ENCODE peak calls at places on chromosomes 1 and 21, in seven cellular contexts. H is brain microvascular endothelial cell, G is Caco-2, C is K562, R is cardiac fibroblast, K is hepatocyte, Y is gastrocnemius medialis. L is an unnamed sample.

GRCh38 chr21:44596068-44596725 is 3.9 kb upstream of the KRTAP10-6 start:
- DNase-seq in G (no peak), C (no peak), R (peak), H (no peak), K (no peak), Y (no peak), L (no peak)

GRCh38 chr1:207952617-207953542 is 42.0 kb upstream of the CD34 start:
- DNase-seq in C (no peak), G (no peak), K (no peak), Y (no peak), H (no peak), R (no peak), L (no peak)

GRCh38 chr1:173042806-173043205 is 7.9 kb downstream of the TNFSF18 start:
- DNase-seq in R (peak), K (no peak), G (no peak), Y (no peak), H (no peak), C (no peak), L (no peak)

GRCh38 chr21:29164330-29164942 is 34.0 kb downstream of the MAP3K7CL start:
- DNase-seq in C (peak), R (peak), G (no peak), Y (no peak), K (peak), H (peak), L (no peak)

GRCh38 chr1:209490013-209490412 is 93.5 kb upstream of the CAMK1G start:
- DNase-seq in C (no peak), G (no peak), K (peak), Y (no peak), H (no peak), R (peak), L (no peak)

GRCh38 chr1:199688774-199689173 is 338.7 kb upstream of the NR5A2 start:
- DNase-seq in G (no peak), H (no peak), K (no peak), Y (no peak), R (no peak), C (no peak), L (no peak)

GRCh38 chr1:195748969-195749368 is 859.3 kb downstream of the KCNT2 start:
- DNase-seq in Y (no peak), K (no peak), H (no peak), R (no peak), G (no peak), C (no peak), L (no peak)

GRCh38 chr1:230979952-230980351 is 1.1 kb downstream of the ARV1 start:
- DNase-seq in G (no peak), Y (no peak), K (no peak), R (no peak), H (no peak), C (no peak), L (no peak)

GRCh38 chr21:38567577-38568360 is 69.5 kb upstream of the ERG start:
- DNase-seq in C (no peak), K (peak), H (peak), Y (no peak), R (peak), G (no peak), L (no peak)

GRCh38 chr21:36141513-36141925 is 6.6 kb downstream of the CBR3 start:
- DNase-seq in G (peak), H (peak), C (peak), R (peak), Y (peak), K (peak), L (no peak)

GRCh38 chr21:41877901-41878830 is 978 bp downstream of the PRDM15 start:
- DNase-seq in R (peak), K (peak), G (peak), H (peak), C (peak), Y (peak), L (no peak)

GRCh38 chr1:14259191-14259757 is 339.2 kb upstream of the KAZN start:
- DNase-seq in C (no peak), R (no peak), H (no peak), K (no peak), G (no peak), Y (peak), L (no peak)

GRCh38 chr1:245874942-245875580 is 632.0 kb downstream of the SMYD3 start:
- DNase-seq in G (no peak), R (peak), C (peak), Y (no peak), K (peak), H (peak), L (peak)

GRCh38 chr1:230425252-230426061 is 675 bp downstream of the PGBD5 start:
- DNase-seq in Y (no peak), C (no peak), H (no peak), R (no peak), G (no peak), K (peak), L (no peak)

GRCh38 chr1:232244426-232244825 is 385.5 kb downstream of the SIPA1L2 start:
- DNase-seq in K (no peak), G (no peak), R (no peak), C (no peak), Y (no peak), H (no peak), L (no peak)

GRCh38 chr1:108692724-108693655 is 880 bp downstream of the PRPF38B start:
- DNase-seq in C (peak), Y (peak), H (peak), K (peak), G (peak), R (peak), L (no peak)

GRCh38 chr1:19047373-19047772 is 90.9 kb upstream of the IFFO2 start:
- DNase-seq in G (peak), H (no peak), K (no peak), R (no peak), C (no peak), Y (no peak), L (no peak)

GRCh38 chr1:63943393-63943792 is 169.6 kb downstream of the ROR1 start:
- DNase-seq in R (no peak), K (no peak), G (no peak), H (no peak), Y (no peak), C (no peak), L (no peak)

GRCh38 chr1:98496246-98496995 is 165.1 kb upstream of the SNX7 start:
- DNase-seq in K (no peak), R (peak), H (no peak), Y (no peak), C (no peak), G (no peak), L (no peak)

GRCh38 chr1:167121375-167122120 is 27.7 kb downstream of the STYXL2 start:
- DNase-seq in R (no peak), C (no peak), K (peak), G (no peak), Y (no peak), H (no peak), L (no peak)

GRCh38 chr21:33058468-33059318 is 11.2 kb upstream of the OLIG1 start:
- DNase-seq in Y (peak), H (no peak), G (no peak), K (no peak), C (no peak), R (no peak), L (no peak)

GRCh38 chr1:19068639-19069276 is 112.3 kb upstream of the IFFO2 start:
- DNase-seq in Y (no peak), H (no peak), R (no peak), K (no peak), G (no peak), C (peak), L (no peak)

GRCh38 chr1:60746278-60746761 is 336.0 kb upstream of the NFIA start:
- DNase-seq in H (no peak), R (no peak), C (no peak), G (no peak), Y (no peak), K (no peak), L (no peak)

GRCh38 chr1:8009043-8010002 is 16.8 kb downstream of the ERRFI1 start:
- DNase-seq in H (no peak), K (no peak), G (no peak), R (peak), C (no peak), Y (no peak), L (no peak)

GRCh38 chr1:16046865-16047264 is 3.3 kb downstream of the CLCNKB start:
- DNase-seq in H (no peak), C (no peak), R (peak), Y (no peak), K (peak), G (no peak), L (no peak)

GRCh38 chr21:21612446-21612845 is 614.2 kb downstream of the NCAM2 start:
- DNase-seq in K (no peak), Y (no peak), C (no peak), H (peak), G (no peak), R (peak), L (peak)

GRCh38 chr1:169487153-169487552 is 1.4 kb upstream of the SLC19A2 start:
- DNase-seq in G (no peak), C (no peak), K (no peak), Y (no peak), R (no peak), H (no peak), L (no peak)

GRCh38 chr1:169486281-169486904 is 649 bp upstream of the SLC19A2 start:
- DNase-seq in C (peak), H (peak), R (peak), K (peak), G (no peak), Y (no peak), L (no peak)

GRCh38 chr1:169484683-169485426 is 889 bp downstream of the SLC19A2 start:
- DNase-seq in H (peak), Y (peak), C (peak), R (peak), K (peak), G (peak), L (no peak)

GRCh38 chr1:169484107-169484506 is 1.6 kb downstream of the SLC19A2 start:
- DNase-seq in G (no peak), R (no peak), Y (no peak), K (no peak), H (no peak), C (peak), L (no peak)

DNA sequence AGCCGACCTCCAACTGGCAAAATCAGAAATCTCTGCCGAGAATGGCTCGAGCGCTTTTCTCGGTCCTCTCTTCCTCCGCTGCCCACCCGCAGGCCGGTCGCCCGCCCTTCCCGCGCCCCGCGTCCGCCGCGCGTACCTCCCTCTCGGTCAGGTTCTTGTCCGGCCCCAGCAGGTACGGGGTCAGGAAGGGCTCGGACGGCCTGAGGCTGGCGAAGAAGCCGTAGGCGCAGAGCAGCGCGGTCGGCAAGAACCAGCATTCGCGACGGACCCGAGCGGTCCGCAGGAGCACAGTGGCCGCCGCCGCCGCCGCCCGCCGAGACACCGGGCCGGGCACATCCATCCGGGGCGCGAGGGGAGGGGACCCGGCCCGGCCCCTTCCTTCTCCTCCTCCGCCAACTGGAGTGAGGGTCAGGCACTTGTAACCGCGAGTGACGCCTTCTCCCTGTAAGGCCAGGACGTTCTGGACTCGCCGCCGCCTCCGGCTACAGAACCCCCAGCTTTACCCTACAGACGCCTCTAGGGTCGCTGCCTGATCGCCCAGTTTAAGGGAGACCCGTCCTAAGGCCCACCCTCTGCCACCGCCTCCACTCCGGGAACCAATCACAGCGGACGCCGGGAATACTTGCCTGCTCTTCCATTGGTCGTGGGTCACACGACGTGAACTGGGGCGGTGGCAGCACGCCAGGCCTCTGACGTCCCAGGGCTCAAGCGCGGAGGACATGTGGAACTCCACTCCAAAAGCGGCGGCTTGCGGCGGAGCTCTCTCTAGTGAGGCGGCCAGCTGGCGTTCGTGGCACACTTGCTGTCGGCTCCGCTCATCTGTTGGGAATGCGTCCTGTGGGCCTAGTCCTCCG is at the start of gene SLC19A2:
- DNase-seq in G (peak), C (peak), H (peak), Y (peak), K (peak), R (peak), L (peak)
- TF ChIP-seq CTCF in G (peak), C (peak), H (peak), Y (no peak), K (peak), R (peak), L (peak)

GRCh38 chr1:29689372-29690030 is 453.2 kb downstream of the PTPRU start:
- DNase-seq in G (no peak), H (no peak), K (no peak), R (no peak), Y (no peak), C (no peak), L (no peak)
- TF ChIP-seq CTCF in G (no peak), H (peak), K (no peak), R (no peak), Y (no peak), C (no peak), L (no peak)

GRCh38 chr1:84442256-84442655 is 36.8 kb upstream of the RPF1 start:
- DNase-seq in H (peak), Y (no peak), K (peak), R (peak), G (no peak), C (peak), L (peak)
- TF ChIP-seq CTCF in H (peak), Y (peak), K (peak), R (peak), G (peak), C (peak), L (peak)

DNA sequence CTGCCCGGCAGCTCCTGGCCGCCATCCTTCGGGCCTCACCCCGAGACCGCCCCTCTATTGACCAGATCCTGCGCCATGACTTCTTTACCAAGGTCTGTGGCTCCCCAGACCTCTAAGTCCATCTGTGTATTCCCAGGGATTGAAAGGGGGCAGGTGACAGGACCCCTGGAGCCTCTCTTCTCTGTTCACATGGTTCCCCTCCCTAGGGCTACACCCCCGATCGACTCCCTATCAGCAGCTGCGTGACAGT is 2.8 kb downstream of the PLK3 start:
- DNase-seq in C (no peak), H (no peak), R (no peak), G (no peak), Y (no peak), K (no peak), L (no peak)
- TF ChIP-seq CTCF in C (no peak), H (no peak), R (no peak), G (no peak), Y (no peak), K (no peak), L (no peak)

L was measured in AG04449.